ENCODE peak calls at places on chromosome 5, in four cellular contexts. R is HepG2, C is HCT116, Y is astrocyte. Q is an unnamed sample.
A peak's percentile ranks its signal among the peaks of the same experiment; 100 is the strongest.

GRCh38 chr5:170986598-170986997 is 124.8 kb downstream of the RANBP17 start:
- DNase-seq in R (no peak), C (no peak), Y (peak; percentile 6), Q (no peak)

GRCh38 chr5:87770016-87770415 is 357.3 kb upstream of the CCNH start:
- DNase-seq in R (no peak), C (no peak), Y (no peak), Q (no peak)

GRCh38 chr5:8184455-8185063 is 315.6 kb downstream of the MTRR start:
- DNase-seq in R (peak; percentile 20), C (no peak), Y (no peak), Q (no peak)

GRCh38 chr5:16539169-16539666 is 73.6 kb upstream of the ZNF622 start:
- DNase-seq in R (peak; percentile 57), C (no peak), Y (peak; percentile 82), Q (no peak)

GRCh38 chr5:68137451-68138190 is 77.9 kb upstream of the PIK3R1 start:
- DNase-seq in R (no peak), C (no peak), Y (peak; percentile 72), Q (no peak)

GRCh38 chr5:96254980-96255681 is 177.9 kb downstream of the PCSK1 start:
- DNase-seq in R (no peak), C (no peak), Y (peak; percentile 98), Q (no peak)

GRCh38 chr5:52043543-52043942 is 660.3 kb downstream of the ISL1 start:
- DNase-seq in R (no peak), C (no peak), Y (no peak), Q (no peak)

GRCh38 chr5:39005566-39006232 is 68.5 kb downstream of the RICTOR start:
- DNase-seq in R (peak; percentile 12), C (no peak), Y (no peak), Q (no peak)

GRCh38 chr5:93572101-93572772 is 8.8 kb downstream of the NR2F1-AS1 start:
- DNase-seq in R (no peak), C (no peak), Y (no peak), Q (no peak)

GRCh38 chr5:130386155-130386554 is 481.9 kb downstream of the CHSY3 start:
- DNase-seq in R (no peak), C (no peak), Y (no peak), Q (no peak)

GRCh38 chr5:147436596-147436995 is 73.3 kb downstream of the DPYSL3 start:
- DNase-seq in R (no peak), C (no peak), Y (no peak), Q (no peak)

GRCh38 chr5:172115541-172115982 is 72.5 kb downstream of the STK10 start:
- DNase-seq in R (no peak), C (no peak), Y (no peak), Q (no peak)

GRCh38 chr5:142547445-142548374 is 138.2 kb downstream of the FGF1 start:
- DNase-seq in R (no peak), C (no peak), Y (no peak), Q (no peak)

GRCh38 chr5:176887252-176887849 is 11.8 kb downstream of the HK3 start:
- DNase-seq in R (no peak), C (no peak), Y (no peak), Q (no peak)

DNA sequence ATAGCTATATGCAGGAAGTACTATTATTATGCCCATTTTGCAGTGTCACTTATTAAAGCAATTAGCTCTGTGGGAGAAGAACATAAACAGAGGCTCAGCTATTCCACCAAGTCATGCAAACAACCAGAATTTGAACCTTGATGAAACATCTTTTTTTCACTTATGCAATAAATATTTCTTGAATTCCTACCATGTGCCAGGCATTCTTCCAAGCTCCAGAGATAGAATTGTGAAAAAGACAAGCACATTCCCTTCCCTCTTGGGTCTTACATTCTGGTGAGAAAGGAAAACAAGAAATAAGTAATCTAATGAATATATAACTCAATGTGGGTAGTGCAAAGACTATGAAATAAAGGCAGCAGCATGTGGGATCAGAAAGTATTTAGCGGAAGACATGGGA is 32.1 kb upstream of the ADRB2 start:
- DNase-seq in R (no peak), C (no peak), Y (no peak), Q (no peak)
- H3K4me3 ChIP-seq in R (no peak overlapping the region), C (no peak overlapping the region), Y (no peak overlapping the region), Q (no peak overlapping the region)

GRCh38 chr5:131758520-131758900 is 38.3 kb downstream of the FNIP1 start:
- DNase-seq in R (no peak), C (no peak), Y (peak; percentile 56), Q (no peak)

GRCh38 chr5:131756942-131757341 is 39.9 kb downstream of the FNIP1 start:
- DNase-seq in R (no peak), C (no peak), Y (no peak), Q (no peak)

GRCh38 chr5:131751551-131751950 is 45.3 kb downstream of the FNIP1 start:
- DNase-seq in R (peak; percentile 18), C (no peak), Y (no peak), Q (no peak)

GRCh38 chr5:131757830-131758519 is 38.8 kb downstream of the FNIP1 start:
- DNase-seq in R (no peak), C (no peak), Y (no peak), Q (no peak)

DNA sequence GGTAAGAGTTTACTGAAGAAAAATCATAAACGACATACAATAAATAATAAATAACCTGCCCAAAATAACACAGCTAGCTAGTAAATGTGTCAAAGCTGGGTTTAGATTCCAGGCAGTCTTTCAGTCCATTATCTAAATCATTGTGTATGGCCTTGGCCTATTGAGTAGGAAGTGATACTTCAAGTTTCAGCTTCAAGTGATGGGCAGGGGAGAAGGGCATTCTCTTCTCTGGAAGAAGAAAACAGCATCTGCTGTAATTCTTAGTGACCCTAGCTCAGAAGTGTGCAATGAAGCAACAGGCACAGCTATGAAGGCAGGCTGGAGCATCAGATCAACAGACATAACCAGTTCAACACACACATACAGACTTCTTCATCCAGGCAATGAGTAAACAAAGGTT is 42.5 kb downstream of the FNIP1 start:
- DNase-seq in R (no peak), C (no peak), Y (no peak), Q (no peak)
- H3K9ac ChIP-seq in R (no peak overlapping the region), C (no peak overlapping the region), Y (no peak overlapping the region), Q (no peak overlapping the region)

DNA sequence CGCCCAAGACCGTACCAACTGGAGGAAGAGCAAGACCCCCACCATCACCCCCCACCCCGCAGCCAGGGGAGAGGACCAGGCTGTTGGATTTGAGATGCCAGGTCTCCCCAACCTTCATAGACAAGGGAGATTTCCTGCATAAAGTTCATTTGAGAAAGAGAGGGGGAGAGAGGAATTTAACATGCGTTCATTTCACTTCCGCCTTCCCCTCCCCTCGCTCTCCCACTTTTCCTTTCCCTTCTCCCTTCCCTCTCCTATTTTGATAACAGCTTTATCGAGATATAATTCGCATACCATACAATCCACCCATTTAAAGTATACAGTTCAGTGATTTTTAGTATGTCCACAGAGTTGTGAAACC is 4.2 kb upstream of the NKX2-5 start:
- DNase-seq in R (no peak), C (no peak), Y (no peak), Q (no peak)
- H3K4me3 ChIP-seq in R (peak overlapping the region; percentile 59), C (no peak overlapping the region), Y (no peak overlapping the region), Q (no peak overlapping the region)

DNA sequence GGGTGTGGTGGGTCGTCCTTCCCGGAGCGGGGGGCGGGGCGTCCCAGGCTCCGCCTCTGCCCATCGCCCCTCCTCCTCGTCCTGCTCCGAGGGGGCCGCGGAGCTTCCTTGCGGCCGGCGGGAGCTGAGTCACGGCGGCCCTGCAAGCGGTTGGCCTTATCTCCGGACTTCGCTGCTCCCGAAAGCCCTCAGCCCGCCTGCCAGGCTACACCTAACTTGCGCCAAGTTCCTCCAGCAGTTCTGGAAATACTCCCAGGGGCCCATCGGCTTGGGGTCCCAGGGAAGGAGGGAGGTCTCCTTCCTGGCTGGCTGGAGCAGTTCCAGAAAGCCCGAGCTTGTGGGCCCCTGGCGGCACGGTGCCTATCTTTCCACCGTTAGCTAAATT is 54.2 kb upstream of the CDKN2AIPNL start:
- DNase-seq in R (peak; percentile 73), C (peak; percentile 68), Y (peak; percentile 87), Q (no peak)
- H3K9ac ChIP-seq in R (peak overlapping the region; percentile 91), C (peak overlapping the region; percentile 72), Y (peak overlapping the region; percentile 70), Q (peak overlapping the region; percentile 93)

GRCh38 chr5:140672455-140673186 is 755 bp downstream of the DND1 start:
- DNase-seq in R (no peak), C (no peak), Y (no peak), Q (no peak)
- H3K4me3 ChIP-seq in R (no peak overlapping the region), C (no peak overlapping the region), Y (no peak overlapping the region), Q (no peak overlapping the region)

GRCh38 chr5:126400621-126401251 is 22.5 kb upstream of the GRAMD2B start:
- DNase-seq in R (no peak), C (no peak), Y (no peak), Q (no peak)

GRCh38 chr5:126398791-126399190 is 24.4 kb upstream of the GRAMD2B start:
- DNase-seq in R (no peak), C (no peak), Y (peak; percentile 66), Q (no peak)

GRCh38 chr5:126402591-126402990 is 20.6 kb upstream of the GRAMD2B start:
- DNase-seq in R (no peak), C (no peak), Y (no peak), Q (no peak)

GRCh38 chr5:126403871-126404270 is 19.3 kb upstream of the GRAMD2B start:
- DNase-seq in R (no peak), C (no peak), Y (peak; percentile 62), Q (no peak)

DNA sequence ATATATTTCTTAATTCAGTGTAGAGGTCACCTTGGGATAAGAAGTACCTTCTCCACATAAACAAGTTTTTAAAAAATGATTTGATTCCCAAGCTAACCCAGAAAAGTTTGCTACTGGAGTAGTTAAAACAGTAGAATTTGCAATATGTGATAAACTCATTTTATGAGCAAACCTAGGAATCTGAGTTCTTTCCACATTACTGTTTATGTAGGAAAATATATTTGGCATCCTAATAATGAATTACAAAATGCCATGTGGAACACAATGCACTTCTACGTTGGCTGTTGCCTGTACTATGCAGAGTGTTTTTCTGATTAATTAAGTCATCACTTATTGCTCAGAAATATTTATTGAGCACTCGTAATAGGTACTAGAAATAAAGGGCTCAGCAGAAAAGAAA is 20.1 kb upstream of the GRAMD2B start:
- DNase-seq in R (no peak), C (no peak), Y (no peak), Q (no peak)
- H3K9ac ChIP-seq in R (no peak overlapping the region), C (no peak overlapping the region), Y (no peak overlapping the region), Q (no peak overlapping the region)

GRCh38 chr5:71586052-71586940 is 844 bp upstream of the MCCC2 start:
- DNase-seq in R (peak; percentile 98), C (no peak), Y (no peak), Q (no peak)

GRCh38 chr5:71587709-71588532 is 781 bp downstream of the MCCC2 start:
- DNase-seq in R (peak; percentile 21), C (no peak), Y (no peak), Q (no peak)

GRCh38 chr5:71586941-71587708 is at the start of gene MCCC2:
- DNase-seq in R (peak; percentile 96), C (peak; percentile 83), Y (peak; percentile 92), Q (no peak)

GRCh38 chr5:71589903-71590302 is 2.8 kb downstream of the MCCC2 start:
- DNase-seq in R (no peak), C (no peak), Y (no peak), Q (no peak)

DNA sequence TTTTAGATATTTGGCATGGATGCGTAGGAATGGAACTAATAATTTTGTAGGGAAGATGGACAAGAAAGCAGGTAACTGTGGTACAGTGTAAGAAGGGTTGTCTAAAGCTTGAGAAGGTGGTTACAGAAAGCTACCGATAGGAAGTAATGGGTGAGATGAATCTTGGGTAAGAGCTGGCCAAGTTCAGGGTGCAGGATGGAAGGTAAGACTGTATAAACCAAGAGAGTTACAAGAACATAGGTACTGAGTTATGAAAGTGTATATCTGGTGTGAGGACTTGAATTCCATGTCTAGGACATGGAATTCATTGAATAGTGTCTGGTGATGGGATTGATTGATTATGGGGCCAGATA is 1.4 kb downstream of the MCCC2 start:
- DNase-seq in R (no peak), C (no peak), Y (no peak), Q (no peak)
- H3K4me3 ChIP-seq in R (peak overlapping the region; percentile 74), C (no peak overlapping the region), Y (no peak overlapping the region), Q (no peak overlapping the region)

Q was measured in SK-N-MC.